ENCODE peak calls at places on chromosomes 13 and 19, in four cellular contexts. U, H, B and C are unnamed samples.

GRCh38 chr19:46904114-46905060 is 43.6 kb downstream of the ARHGAP35 start:
- DNase-seq in U (no peak), B (peak; percentile 36), H (peak; percentile 53), C (no peak)

GRCh38 chr13:63190742-63191141 is 1775.1 kb upstream of the PCDH20 start:
- DNase-seq in H (no peak), U (no peak), B (no peak), C (no peak)

GRCh38 chr13:49827336-49827735 is 34.9 kb upstream of the KPNA3 start:
- DNase-seq in H (no peak), U (no peak), B (no peak), C (no peak)

GRCh38 chr13:113740661-113741060 is 18.4 kb upstream of the TMEM255B start:
- DNase-seq in U (peak; percentile 61), H (no peak), B (no peak), C (no peak)

GRCh38 chr19:35063940-35064818 is 22.7 kb downstream of the HPN start:
- DNase-seq in B (no peak), U (no peak), H (no peak), C (no peak)

GRCh38 chr19:4208385-4209094 is 20.8 kb upstream of the EBI3 start:
- DNase-seq in U (no peak), H (no peak), B (no peak), C (no peak)

GRCh38 chr13:111474136-111475002 is 153.9 kb downstream of the TEX29 start:
- DNase-seq in U (no peak), B (no peak), H (no peak), C (no peak)

GRCh38 chr13:26988059-26988769 is 183.4 kb downstream of the USP12 start:
- DNase-seq in B (no peak), H (peak; percentile 40), U (no peak), C (no peak)

GRCh38 chr13:45670481-45670880 is 31.6 kb upstream of the CBY2 start:
- DNase-seq in H (no peak), U (no peak), B (no peak), C (no peak)

GRCh38 chr13:95323930-95324662 is 22.8 kb upstream of the ABCC4 start:
- DNase-seq in H (no peak), U (no peak), B (no peak), C (no peak)

GRCh38 chr19:19176950-19177349 is 6.9 kb upstream of the MEF2B start:
- DNase-seq in H (no peak), B (no peak), U (no peak), C (no peak)

GRCh38 chr13:108993346-108993745 is 363.9 kb downstream of the MYO16 start:
- DNase-seq in H (no peak), B (no peak), U (no peak), C (no peak)

GRCh38 chr13:49563513-49563912 is 21.8 kb downstream of the RCBTB1 start:
- DNase-seq in U (no peak), H (no peak), B (no peak), C (no peak)

GRCh38 chr13:111667757-111668156 is 347.3 kb downstream of the TEX29 start:
- DNase-seq in B (no peak), H (no peak), U (no peak), C (no peak)

GRCh38 chr13:67023088-67023893 is 206.8 kb downstream of the PCDH9 start:
- DNase-seq in U (no peak), B (no peak), H (no peak), C (no peak)

GRCh38 chr19:29260477-29261317 is 47.7 kb upstream of the UQCRFS1 start:
- DNase-seq in U (no peak), B (no peak), H (peak; percentile 27), C (no peak)

GRCh38 chr13:99214232-99214631 is 13.6 kb downstream of the UBAC2 start:
- DNase-seq in U (no peak), H (no peak), B (no peak), C (no peak)

GRCh38 chr13:76438050-76438449 is 448.2 kb downstream of the KCTD12 start:
- DNase-seq in B (no peak), H (no peak), U (no peak), C (no peak)

GRCh38 chr13:91144054-91144453 is 203.4 kb upstream of the MIR17HG start:
- DNase-seq in B (no peak), U (no peak), H (no peak), C (no peak)

GRCh38 chr19:54316746-54317107 is 3.8 kb upstream of the LILRA5 start:
- DNase-seq in B (no peak), H (no peak), U (no peak), C (no peak)

GRCh38 chr19:45056831-45057230 is 18.0 kb downstream of the CLASRP start:
- DNase-seq in U (no peak), H (no peak), B (no peak), C (no peak)

DNA sequence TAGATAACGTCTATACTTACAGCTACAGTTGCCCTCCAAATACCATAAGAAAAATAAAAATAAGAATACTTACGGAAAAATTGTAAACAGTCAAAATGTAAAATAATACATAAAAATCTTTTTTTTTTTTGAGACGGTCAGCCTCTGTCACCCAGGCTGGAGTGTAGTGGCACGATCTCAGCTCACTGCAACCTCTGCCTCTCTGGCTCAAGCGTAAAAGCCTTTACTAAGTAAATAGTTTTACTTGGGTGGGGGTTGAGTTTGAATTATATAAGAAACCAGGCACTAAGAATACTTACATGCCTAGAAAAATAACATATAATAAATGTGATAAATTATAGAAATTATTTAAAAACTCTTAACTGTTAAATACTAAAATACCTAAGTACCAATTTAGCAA is 1413.0 kb upstream of the PRR20A start:
- DNase-seq in B (no peak), H (no peak), U (no peak), C (no peak)
- H3K4me3 ChIP-seq in B (no peak overlapping the region), H (no peak overlapping the region), U (no peak overlapping the region), C (no peak overlapping the region)

DNA sequence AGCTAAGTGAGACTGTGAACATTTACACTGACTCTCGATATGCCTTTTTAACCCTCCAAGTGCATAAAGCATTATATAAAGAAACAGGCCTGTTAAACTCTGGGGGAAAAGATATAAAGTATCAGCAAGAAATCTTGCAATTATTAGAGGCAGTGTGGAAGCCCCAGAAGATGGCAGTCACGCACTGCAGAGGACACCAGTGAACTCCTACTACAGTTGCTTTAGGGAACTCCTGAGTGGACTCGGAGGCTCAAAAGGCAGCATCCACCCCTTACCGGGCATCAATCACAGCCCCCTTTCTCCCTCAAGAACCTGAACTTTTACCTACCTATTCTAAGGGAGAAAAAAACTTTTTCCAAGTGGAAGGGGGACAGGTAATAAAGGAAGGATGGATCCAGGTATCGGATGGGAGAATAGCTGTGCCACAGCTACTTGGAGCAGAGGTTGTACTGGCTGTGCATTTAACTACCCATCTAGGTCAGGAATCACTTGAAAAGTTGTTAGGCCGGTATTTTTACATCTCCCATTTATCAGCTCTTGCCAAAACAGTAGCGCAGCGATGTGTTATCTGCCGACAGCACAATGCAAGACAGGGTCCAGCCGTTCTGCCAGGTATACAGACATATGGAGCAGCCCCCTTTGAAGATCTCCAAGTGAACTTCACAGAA is 80.1 kb downstream of the ZNF486 start:
- DNase-seq in B (peak; percentile 16), H (no peak), U (no peak), C (peak; percentile 51)
- H3K27ac ChIP-seq in B (no peak overlapping the region), H (no peak overlapping the region), U (no peak overlapping the region), C (no peak overlapping the region)

GRCh38 chr13:23902975-23903905 is 5.9 kb upstream of the C1QTNF9B start:
- DNase-seq in H (no peak), B (no peak), U (no peak), C (no peak)
- H3K4me3 ChIP-seq in H (peak overlapping the region; percentile 33), B (peak overlapping the region; percentile 58), U (no peak overlapping the region), C (peak overlapping the region; percentile 28)

GRCh38 chr13:73995752-73996151 is 138.5 kb downstream of the KLF12 start:
- DNase-seq in B (no peak), H (no peak), U (no peak), C (no peak)

GRCh38 chr13:73997964-73998363 is 136.2 kb downstream of the KLF12 start:
- DNase-seq in H (no peak), U (no peak), B (no peak), C (no peak)

GRCh38 chr13:74000906-74001305 is 133.3 kb downstream of the KLF12 start:
- DNase-seq in B (no peak), U (no peak), H (no peak), C (no peak)

GRCh38 chr13:73996569-73996968 is 137.6 kb downstream of the KLF12 start:
- DNase-seq in U (no peak), H (no peak), B (no peak), C (no peak)

GRCh38 chr13:73998631-73999030 is 135.6 kb downstream of the KLF12 start:
- DNase-seq in B (no peak), H (no peak), U (no peak), C (no peak)
- H3K27ac ChIP-seq in B (no peak overlapping the region), H (no peak overlapping the region), U (no peak overlapping the region), C (no peak overlapping the region)

GRCh38 chr19:10228393-10228792 is 2.7 kb downstream of the S1PR2 start:
- DNase-seq in B (no peak), H (no peak), U (no peak), C (no peak)

GRCh38 chr19:10226021-10226375 is 5.1 kb downstream of the S1PR2 start:
- DNase-seq in U (no peak), H (no peak), B (peak; percentile 34), C (no peak)

GRCh38 chr19:10227215-10227971 is 3.7 kb downstream of the S1PR2 start:
- DNase-seq in H (no peak), U (no peak), B (peak; percentile 56), C (no peak)

GRCh38 chr19:10224337-10224736 is 6.8 kb downstream of the S1PR2 start:
- DNase-seq in U (peak; percentile 77), B (no peak), H (no peak), C (no peak)

GRCh38 chr19:10226376-10227214 is 4.5 kb downstream of the S1PR2 start:
- DNase-seq in B (peak; percentile 83), H (peak; percentile 92), U (peak; percentile 83), C (peak; percentile 44)
- H3K4me3 ChIP-seq in B (peak overlapping the region; percentile 26), H (peak overlapping the region; percentile 15), U (no peak overlapping the region), C (no peak overlapping the region)

GRCh38 chr19:2617393-2618165 is 84.9 kb downstream of the GNG7 start:
- DNase-seq in H (no peak), B (no peak), U (no peak), C (no peak)
- H3K27ac ChIP-seq in H (no peak overlapping the region), B (no peak overlapping the region), U (no peak overlapping the region), C (no peak overlapping the region)

GRCh38 chr13:74424455-74424854 is 290.3 kb upstream of the KLF12 start:
- DNase-seq in B (no peak), U (no peak), H (no peak), C (no peak)

GRCh38 chr13:74423434-74423833 is 289.2 kb upstream of the KLF12 start:
- DNase-seq in B (no peak), U (no peak), H (no peak), C (no peak)
- H3K4me3 ChIP-seq in B (no peak overlapping the region), U (no peak overlapping the region), H (no peak overlapping the region), C (no peak overlapping the region)

DNA sequence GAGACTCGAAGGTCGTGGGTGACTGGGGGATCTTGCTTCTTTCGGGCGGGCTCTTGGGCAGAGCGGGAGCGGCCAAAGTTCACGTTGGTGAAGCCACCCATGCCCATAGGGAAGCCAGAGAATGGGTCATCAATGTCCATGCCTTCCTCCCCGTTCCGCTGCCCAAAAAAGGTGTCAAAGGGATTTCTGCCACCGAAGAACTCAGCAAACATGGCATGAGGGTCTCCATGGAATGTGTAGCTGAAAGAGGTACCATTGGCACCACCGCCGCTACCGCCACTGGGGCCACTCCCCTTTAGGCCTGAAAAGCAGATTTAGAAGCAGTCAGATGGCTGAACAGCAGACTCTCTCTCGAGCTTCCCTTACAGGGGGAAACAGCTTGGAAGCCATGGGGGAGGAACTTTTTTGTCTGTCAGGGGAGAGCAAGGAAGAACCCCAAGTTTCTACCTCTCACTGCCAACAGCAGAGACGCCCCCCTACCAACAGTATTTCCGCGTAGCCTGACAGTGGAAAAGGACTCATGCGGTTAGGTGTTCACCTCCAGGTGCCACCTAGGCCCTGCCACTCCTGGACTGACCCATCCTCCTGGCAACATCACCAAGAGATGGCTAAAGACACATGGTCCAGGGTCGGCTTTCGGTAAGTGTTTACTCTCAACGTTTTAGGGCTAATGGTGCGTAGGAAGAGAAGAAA is 1.3 kb downstream of the DNAJB1 start:
- DNase-seq in U (no peak), B (no peak), H (no peak), C (no peak)
- H3K27ac ChIP-seq in U (no peak overlapping the region), B (peak overlapping the region; percentile 100), H (peak overlapping the region; percentile 95), C (peak overlapping the region; percentile 99)